ENCODE peak calls at places on chromosomes 6 and 20, in six cellular contexts. E is ovary, F is esophagus squamous epithelium, B is HCT116, U is IMR-90, Z is left ventricle myocardium inferior. X is an unnamed sample. For H3K27me3, the result is how much of the 10 kb centered on the place peaks cover.

GRCh38 chr6:31359556-31359955 is 2.6 kb upstream of the HLA-B start:
- DNase-seq in E (no peak), F (no peak), B (no peak), U (no peak), Z (no peak), X (no peak)

GRCh38 chr20:48983423-48984400 is 62.2 kb downstream of the ARFGEF2 start:
- DNase-seq in E (no peak), F (no peak), B (no peak), U (peak), Z (peak), X (peak)

GRCh38 chr6:11900662-11901598 is 111.2 kb upstream of the HIVEP1 start:
- DNase-seq in E (no peak), F (no peak), B (no peak), U (no peak), Z (no peak), X (no peak)

GRCh38 chr20:11935754-11936551 is 18.3 kb downstream of the BTBD3 start:
- DNase-seq in E (no peak), F (no peak), B (no peak), U (no peak), Z (no peak), X (no peak)

GRCh38 chr6:150747155-150747554 is 118.3 kb upstream of the MTHFD1L start:
- DNase-seq in E (no peak), F (no peak), B (no peak), U (no peak), Z (no peak), X (no peak)

GRCh38 chr6:30684386-30685156 is 1.9 kb downstream of the PPP1R18 start:
- DNase-seq in E (peak), F (no peak), B (no peak), U (peak), Z (peak), X (no peak)

GRCh38 chr6:107877968-107878367 is 53.9 kb upstream of the SCML4 start:
- DNase-seq in E (no peak), F (no peak), B (no peak), U (no peak), Z (no peak), X (no peak)

GRCh38 chr6:81487489-81487888 is 265.0 kb downstream of the TENT5A start:
- DNase-seq in E (peak), F (no peak), B (no peak), U (peak), Z (peak), X (no peak)

GRCh38 chr20:13771853-13772453 is 12.8 kb downstream of the ESF1 start:
- DNase-seq in E (no peak), F (no peak), B (no peak), U (peak), Z (no peak), X (no peak)

GRCh38 chr6:144006731-144007454 is 1.2 kb downstream of the PLAGL1 start:
- DNase-seq in E (peak), F (no peak), B (peak), U (peak), Z (no peak), X (no peak)

GRCh38 chr20:11274137-11274536 is 600.3 kb upstream of the JAG1 start:
- DNase-seq in E (peak), F (no peak), B (peak), U (peak), Z (no peak), X (peak)

GRCh38 chr20:37914367-37914671 is 11.4 kb downstream of the VSTM2L start:
- DNase-seq in E (no peak), F (no peak), B (no peak), U (no peak), Z (no peak), X (no peak)
- H3K27me3 ChIP-seq in E (under half), F (half or more), B (under half), U (half or more), Z (half or more), X (half or more)

GRCh38 chr20:63224272-63225081 is 8.5 kb upstream of the YTHDF1 start:
- DNase-seq in E (peak), F (no peak), B (no peak), U (peak), Z (peak), X (no peak)
- TF ChIP-seq CTCF in E (no peak), F (no peak), B (peak), U (peak), Z (peak), X (peak)

GRCh38 chr6:45222380-45222779 is 105.8 kb upstream of the RUNX2 start:
- DNase-seq in E (no peak), F (no peak), B (no peak), U (no peak), Z (no peak), X (no peak)
- H3K27me3 ChIP-seq in E (under half), F (under half), B (under half), U (under half), Z (under half), X (under half)

GRCh38 chr20:63653974-63654680 is 903 bp upstream of the STMN3 start:
- DNase-seq in E (no peak), F (no peak), B (no peak), U (no peak), Z (no peak), X (no peak)

GRCh38 chr20:63653041-63653973 is at the start of gene STMN3:
- DNase-seq in E (peak), F (no peak), B (peak), U (peak), Z (peak), X (peak)

GRCh38 chr20:63651942-63652191 is 1.4 kb downstream of the STMN3 start:
- DNase-seq in E (peak), F (no peak), B (no peak), U (no peak), Z (no peak), X (no peak)

GRCh38 chr20:63655249-63655648 is 2.0 kb upstream of the STMN3 start:
- DNase-seq in E (no peak), F (no peak), B (no peak), U (no peak), Z (no peak), X (no peak)

GRCh38 chr20:63652192-63652980 is 838 bp downstream of the STMN3 start:
- DNase-seq in E (peak), F (no peak), B (no peak), U (no peak), Z (peak), X (no peak)
- TF ChIP-seq CTCF in E (no peak), F (no peak), B (no peak), U (no peak), Z (no peak), X (no peak)

DNA sequence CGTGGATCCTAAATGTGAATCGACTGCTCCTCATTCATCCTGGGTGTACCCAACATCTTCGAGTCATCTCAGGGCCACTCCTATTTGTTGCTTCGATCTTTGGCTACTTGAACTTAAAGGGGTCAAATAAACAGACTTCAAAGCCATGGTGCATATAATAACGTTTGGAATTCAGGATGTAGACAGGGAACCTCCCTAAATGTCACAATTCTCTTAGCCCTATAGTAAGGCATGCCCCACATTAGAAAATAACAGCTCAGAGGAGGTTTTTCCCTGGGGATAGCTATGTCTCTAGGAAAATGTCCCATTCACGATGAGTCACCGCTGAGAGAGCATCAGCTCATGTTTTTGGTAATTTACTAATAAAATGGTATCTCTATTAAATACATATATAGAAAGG is 54.8 kb upstream of the BMP6 start:
- DNase-seq in E (no peak), F (no peak), B (no peak), U (peak), Z (no peak), X (no peak)
- H3K27me3 ChIP-seq in E (under half), F (under half), B (under half), U (under half), Z (under half), X (under half)

GRCh38 chr20:4341804-4342560 is 326.6 kb upstream of the RNF24 start:
- DNase-seq in E (no peak), F (no peak), B (no peak), U (peak), Z (no peak), X (peak)

GRCh38 chr20:4342631-4343030 is 327.3 kb upstream of the RNF24 start:
- DNase-seq in E (no peak), F (no peak), B (no peak), U (no peak), Z (no peak), X (no peak)

DNA sequence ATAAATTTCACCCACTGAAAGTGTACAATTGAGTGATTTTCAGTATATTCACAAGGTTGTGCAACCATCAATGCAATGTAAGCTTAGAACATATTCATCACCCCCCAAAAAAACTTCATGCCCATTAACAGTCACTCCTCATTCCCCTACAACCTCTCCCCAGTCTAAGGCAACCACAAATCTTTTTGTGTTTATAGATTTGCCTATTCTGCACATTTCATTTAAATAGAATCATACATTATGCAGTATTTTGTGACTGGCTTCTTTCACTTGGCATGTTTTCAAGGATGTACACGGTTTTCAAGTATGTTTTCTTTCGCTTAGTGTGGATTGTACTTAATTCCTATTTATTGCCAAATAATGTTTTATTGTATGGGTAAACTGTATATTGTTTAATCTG is 329.3 kb upstream of the RNF24 start:
- DNase-seq in E (no peak), F (no peak), B (no peak), U (peak), Z (no peak), X (no peak)
- TF ChIP-seq CTCF in E (no peak), F (no peak), B (no peak), U (no peak), Z (no peak), X (no peak)